ENCODE peak calls at places on chromosomes 1 and 21, in ten cellular contexts. A is endothelial cell, S is omental fat pad, G is mesothelial cell of epicardium, V is HCT116, F is pancreas, B is AG09319, X is bronchial epithelial cell, Y is AG04449, U is IMR-90. P is an unnamed sample.

GRCh38 chr1:113835686-113836290 is 23.5 kb upstream of the RSBN1 start:
- DNase-seq in A (no peak), S (no peak), G (no peak), V (peak), F (no peak), B (no peak), X (peak), Y (no peak), U (peak), P (peak)

GRCh38 chr1:90640325-90640724 is 76.8 kb downstream of the BARHL2 start:
- DNase-seq in A (no peak), S (no peak), G (no peak), V (no peak), F (no peak), B (no peak), X (no peak), Y (no peak), U (no peak), P (no peak)

GRCh38 chr1:190540366-190540765 is 62.7 kb upstream of the BRINP3 start:
- DNase-seq in A (no peak), S (no peak), G (no peak), V (no peak), F (no peak), B (no peak), X (no peak), Y (no peak), U (no peak), P (no peak)

GRCh38 chr1:31701137-31701736 is 2.6 kb downstream of the COL16A1 start:
- DNase-seq in A (no peak), S (peak), G (peak), V (no peak), F (peak), B (peak), X (peak), Y (peak), U (peak), P (peak)

GRCh38 chr1:151058682-151059341 is 610 bp downstream of the CDC42SE1 start:
- DNase-seq in A (no peak), S (no peak), G (peak), V (no peak), F (peak), B (no peak), X (peak), Y (no peak), U (peak), P (peak)

GRCh38 chr1:40919475-40920011 is 57.4 kb upstream of the CITED4 start:
- DNase-seq in A (no peak), S (no peak), G (no peak), V (peak), F (peak), B (no peak), X (no peak), Y (no peak), U (no peak), P (no peak)

GRCh38 chr21:40516336-40516735 is 330.6 kb downstream of the DSCAM start:
- DNase-seq in A (peak), S (no peak), G (no peak), V (no peak), F (no peak), B (no peak), X (no peak), Y (no peak), U (no peak), P (no peak)

GRCh38 chr1:18400347-18401102 is 80.2 kb upstream of the KLHDC7A start:
- DNase-seq in A (no peak), S (no peak), G (no peak), V (no peak), F (no peak), B (no peak), X (no peak), Y (no peak), U (no peak), P (no peak)

GRCh38 chr1:114152211-114153050 is 1.2 kb downstream of the SYT6 start:
- DNase-seq in A (peak), S (no peak), G (peak), V (no peak), F (peak), B (peak), X (no peak), Y (no peak), U (peak), P (peak)

GRCh38 chr1:209883341-209883971 is 54.6 kb upstream of the SYT14 start:
- DNase-seq in A (no peak), S (no peak), G (no peak), V (no peak), F (no peak), B (peak), X (no peak), Y (peak), U (peak), P (peak)

GRCh38 chr1:3631865-3632264 is 7.0 kb downstream of the TPRG1L start:
- DNase-seq in A (no peak), S (no peak), G (no peak), V (no peak), F (no peak), B (no peak), X (no peak), Y (no peak), U (no peak), P (no peak)

GRCh38 chr1:66217021-66217420 is 316.9 kb upstream of the SGIP1 start:
- DNase-seq in A (no peak), S (no peak), G (no peak), V (no peak), F (no peak), B (no peak), X (peak), Y (peak), U (peak), P (peak)

GRCh38 chr21:21111309-21111920 is 113.2 kb downstream of the NCAM2 start:
- DNase-seq in A (no peak), S (no peak), G (no peak), V (no peak), F (no peak), B (no peak), X (no peak), Y (no peak), U (no peak), P (no peak)

GRCh38 chr1:154404984-154405761 is at the start of gene IL6R:
- DNase-seq in A (peak), S (peak), G (peak), V (peak), F (peak), B (peak), X (peak), Y (peak), U (peak), P (peak)

GRCh38 chr1:108829498-108829916 is 27.4 kb downstream of the AKNAD1 start:
- DNase-seq in A (no peak), S (no peak), G (no peak), V (no peak), F (no peak), B (no peak), X (peak), Y (no peak), U (peak), P (peak)

GRCh38 chr1:37741130-37741529 is 23.8 kb downstream of the EPHA10 start:
- DNase-seq in A (no peak), S (no peak), G (no peak), V (peak), F (no peak), B (no peak), X (peak), Y (no peak), U (peak), P (peak)

GRCh38 chr1:119275930-119276215 is 92.7 kb upstream of the HAO2 start:
- DNase-seq in A (no peak), S (no peak), G (no peak), V (no peak), F (no peak), B (peak), X (no peak), Y (no peak), U (no peak), P (peak)

GRCh38 chr1:236705771-236706565 is 19.7 kb downstream of the ACTN2 start:
- DNase-seq in A (no peak), S (no peak), G (no peak), V (no peak), F (no peak), B (no peak), X (no peak), Y (no peak), U (no peak), P (no peak)

GRCh38 chr1:226133504-226134123 is 52.9 kb downstream of the ACBD3 start:
- DNase-seq in A (no peak), S (no peak), G (no peak), V (no peak), F (no peak), B (no peak), X (no peak), Y (no peak), U (no peak), P (no peak)

DNA sequence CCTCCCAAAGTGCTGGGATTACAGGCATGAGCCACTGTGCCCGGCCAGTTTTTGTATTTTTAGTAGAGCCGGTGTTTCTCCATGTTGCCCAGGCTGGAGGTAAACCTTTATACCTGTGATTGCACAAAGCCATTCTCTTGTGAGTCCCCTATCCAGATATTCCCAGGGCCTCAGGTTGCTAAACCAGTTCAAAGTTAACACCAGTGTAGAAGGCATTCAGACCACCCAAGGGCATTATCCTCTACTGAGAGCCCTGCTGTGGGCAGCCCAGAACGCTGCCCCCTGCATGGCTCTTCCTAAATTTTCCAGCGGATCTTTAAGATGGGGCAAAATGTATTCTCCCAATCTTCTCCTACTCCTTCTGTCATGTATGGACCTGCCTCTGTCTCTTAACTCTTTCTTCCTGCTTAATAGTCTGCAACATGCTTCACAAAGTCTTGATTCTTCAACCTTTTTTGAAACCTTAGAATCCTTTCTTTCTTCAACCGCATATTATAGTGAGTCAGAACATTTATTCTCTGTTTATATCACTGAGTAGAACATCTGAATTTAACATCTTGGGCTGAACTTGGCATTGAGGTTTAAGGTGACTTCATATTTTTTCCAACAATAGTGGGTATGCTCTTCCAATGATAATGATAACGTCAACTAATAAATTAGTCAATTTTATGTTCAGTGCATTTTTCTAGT is 36.0 kb downstream of the UBE4B start:
- DNase-seq in A (no peak), S (no peak), G (no peak), V (no peak), F (no peak), B (no peak), X (peak), Y (no peak), U (peak), P (no peak)
- TF ChIP-seq CTCF in A (no peak), S (no peak), G (no peak), V (no peak), F (no peak), B (no peak), X (no peak), Y (no peak), U (no peak), P (no peak)

GRCh38 chr1:42479621-42480020 is 16.5 kb downstream of the CCDC30 start:
- DNase-seq in A (no peak), S (no peak), G (no peak), V (no peak), F (no peak), B (no peak), X (peak), Y (no peak), U (peak), P (peak)
- TF ChIP-seq CTCF in A (peak), S (no peak), G (no peak), V (peak), F (no peak), B (no peak), X (no peak), Y (no peak), U (no peak), P (no peak)

DNA sequence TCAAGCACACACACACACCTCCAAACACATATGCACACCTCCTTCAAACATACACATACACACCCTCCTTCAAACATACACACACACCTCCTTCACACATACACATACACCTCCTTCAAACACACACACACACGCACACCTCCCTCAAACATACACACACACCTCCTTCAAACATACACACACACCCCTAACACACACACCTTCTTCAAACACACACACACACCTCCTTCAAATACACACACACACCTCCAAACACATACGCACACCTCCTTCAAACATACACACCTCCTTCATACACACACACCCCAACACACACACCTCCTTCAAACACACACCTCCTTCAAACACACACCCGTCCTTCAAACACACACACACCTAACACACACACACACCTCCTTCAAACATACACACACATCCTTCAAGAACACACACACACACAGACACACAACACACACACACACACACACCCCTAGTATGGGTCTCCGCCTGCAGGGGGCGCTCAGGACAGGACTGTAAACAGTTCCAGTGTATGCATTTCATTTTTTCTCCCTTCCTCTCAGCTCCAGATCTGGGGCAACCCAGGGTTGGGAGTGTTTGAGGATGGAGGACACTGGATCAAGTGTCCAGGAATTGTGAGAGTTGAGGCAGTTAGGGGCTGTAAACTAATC is 12.1 kb downstream of the LGR6 start:
- DNase-seq in A (peak), S (no peak), G (no peak), V (no peak), F (no peak), B (no peak), X (no peak), Y (no peak), U (no peak), P (no peak)
- TF ChIP-seq CTCF in A (no peak), S (no peak), G (no peak), V (peak), F (no peak), B (no peak), X (peak), Y (no peak), U (peak), P (peak)

DNA sequence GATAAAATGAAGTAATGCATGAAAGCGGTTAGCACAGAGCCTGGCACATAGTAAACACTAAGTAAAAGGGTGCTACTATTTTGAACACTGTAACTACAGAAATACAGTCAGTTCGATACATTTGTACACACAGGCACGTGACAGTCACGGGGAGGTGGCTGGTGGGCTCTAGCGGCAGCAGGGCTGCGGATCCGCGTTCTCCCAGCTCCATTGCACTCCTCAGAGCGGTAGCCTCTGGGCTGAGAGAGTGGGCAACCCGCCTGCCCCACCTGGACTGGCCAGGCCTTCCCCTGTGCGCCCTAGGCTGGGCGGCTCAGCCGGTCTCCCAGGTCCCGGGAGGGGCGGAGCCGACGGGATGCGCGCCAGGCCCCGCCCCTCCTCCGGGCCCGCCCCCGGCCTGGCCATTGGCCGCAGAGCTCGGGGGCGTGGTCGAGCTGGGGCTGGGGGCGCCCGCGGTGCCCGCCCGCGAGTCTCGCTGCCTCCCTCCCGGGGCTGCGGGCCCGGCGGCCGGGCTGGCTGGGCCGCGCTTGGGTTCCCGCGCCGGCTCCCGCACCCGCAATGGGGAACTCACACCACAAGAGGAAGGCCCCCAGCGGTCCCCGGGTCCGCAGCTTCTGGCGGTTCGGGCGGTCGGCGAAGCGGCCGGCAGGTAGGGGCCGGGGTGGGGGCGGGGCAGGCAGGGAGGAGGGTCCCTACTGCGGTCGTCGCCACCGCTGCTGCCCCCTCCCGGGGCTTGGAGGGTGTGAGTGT is 51.1 kb upstream of the SYNC start:
- DNase-seq in A (peak), S (no peak), G (peak), V (no peak), F (peak), B (no peak), X (peak), Y (no peak), U (peak), P (peak)
- TF ChIP-seq CTCF in A (no peak), S (no peak), G (no peak), V (no peak), F (no peak), B (no peak), X (no peak), Y (no peak), U (no peak), P (no peak)

DNA sequence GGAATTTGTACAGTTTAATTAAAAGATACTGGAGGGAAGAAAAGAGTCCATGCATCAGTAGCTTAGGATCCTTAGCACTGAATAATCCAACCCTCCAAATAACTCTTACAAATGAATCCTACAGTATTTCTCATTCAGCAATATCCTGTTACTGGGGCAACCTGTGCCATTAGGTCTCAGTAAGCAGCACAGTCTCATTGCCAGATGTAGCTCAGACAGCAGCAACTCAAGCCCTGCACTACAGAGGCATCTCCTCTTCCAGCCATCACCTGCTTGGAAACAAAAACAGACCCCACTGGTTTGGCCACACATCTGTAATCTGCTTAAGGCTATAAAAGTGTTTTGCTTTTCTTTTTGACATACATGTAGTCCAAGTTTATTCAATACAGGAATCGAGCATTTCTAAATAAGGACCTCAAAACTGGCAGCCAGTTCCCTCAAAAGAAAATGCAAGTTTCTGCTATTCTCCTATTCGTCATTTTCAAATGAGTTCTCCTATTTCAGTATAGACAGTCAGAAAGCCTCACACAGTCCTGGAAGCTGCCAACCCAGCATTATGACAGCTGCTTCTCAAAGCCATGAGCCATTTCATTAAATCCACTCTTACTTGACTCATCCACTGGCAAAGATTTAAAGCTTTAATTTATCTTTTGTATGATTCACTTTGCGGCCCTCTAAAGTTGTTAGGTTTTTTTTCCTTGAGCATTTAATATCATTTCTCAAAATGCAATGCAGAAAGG is 129.0 kb downstream of the APP start:
- DNase-seq in A (no peak), S (no peak), G (no peak), V (no peak), F (no peak), B (no peak), X (peak), Y (no peak), U (peak), P (peak)
- TF ChIP-seq CTCF in A (no peak), S (no peak), G (no peak), V (no peak), F (no peak), B (no peak), X (no peak), Y (no peak), U (no peak), P (no peak)

DNA sequence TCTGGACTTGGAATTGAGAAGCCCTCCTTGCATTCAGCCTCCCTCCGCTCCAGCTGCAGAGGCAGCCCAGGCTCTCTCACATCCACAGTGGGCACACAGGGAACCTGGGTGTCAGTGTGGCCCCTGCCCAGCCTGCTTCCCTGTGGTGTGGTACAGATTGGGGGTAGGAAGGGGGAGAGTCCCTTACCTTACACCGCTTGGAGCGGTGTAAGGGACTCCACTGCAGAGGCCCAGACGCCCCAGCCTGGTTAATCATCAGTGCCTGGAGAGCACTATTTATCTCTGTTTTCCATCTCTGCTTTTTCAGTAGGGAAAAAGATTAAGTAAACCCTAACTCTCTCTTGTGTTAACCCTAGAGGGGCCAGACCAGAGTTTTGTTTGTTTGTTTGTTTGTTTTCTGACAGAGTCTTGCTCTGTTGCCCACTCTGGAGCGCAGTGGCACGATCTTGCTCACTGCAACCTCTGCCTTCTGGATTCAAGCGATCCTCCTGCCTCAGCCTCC is 803 bp upstream of the RHBG start:
- DNase-seq in A (no peak), S (no peak), G (no peak), V (no peak), F (no peak), B (no peak), X (no peak), Y (no peak), U (no peak), P (no peak)
- TF ChIP-seq CTCF in A (no peak), S (no peak), G (no peak), V (no peak), F (no peak), B (no peak), X (no peak), Y (no peak), U (no peak), P (no peak)